ENCODE peak calls at places on chromosomes 4 and X, in nine cellular contexts. T is transverse colon, V is heart left ventricle, L is suprapubic skin, W is endothelial cell of umbilical vein, D is body of pancreas, R is HCT116, Y is uterus, I is tibial nerve. G is an unnamed sample.

GRCh38 chr4:147367841-147368385 is 113.0 kb upstream of the EDNRA start:
- DNase-seq in D (no peak), I (no peak), L (no peak), V (no peak), R (no peak), T (no peak), Y (no peak), W (no peak), G (no peak)

GRCh38 chr4:6360385-6360784 is 90.7 kb downstream of the WFS1 start:
- DNase-seq in T (no peak), Y (no peak), R (no peak), L (no peak), W (no peak), I (no peak), V (no peak), D (no peak), G (no peak)

GRCh38 chrX:3743821-3744439 is 30.5 kb upstream of the PRKX start:
- DNase-seq in D (no peak), R (no peak), L (no peak), V (no peak), I (no peak), Y (no peak), T (peak), W (no peak), G (no peak)

GRCh38 chr4:128636906-128637305 is 172.6 kb upstream of the JADE1 start:
- DNase-seq in R (no peak), T (no peak), Y (no peak), V (no peak), I (no peak), D (no peak), W (no peak), L (no peak), G (no peak)

GRCh38 chrX:131607796-131608369 is 64.0 kb downstream of the OR13H1 start:
- DNase-seq in W (no peak), Y (no peak), R (no peak), L (no peak), D (no peak), I (no peak), T (no peak), V (no peak), G (no peak)

GRCh38 chr4:65943076-65943475 is 272.8 kb upstream of the EPHA5 start:
- DNase-seq in D (no peak), Y (no peak), W (peak), I (no peak), V (no peak), R (no peak), L (no peak), T (no peak), G (no peak)

GRCh38 chrX:626745-627509 is 3.7 kb upstream of the SHOX start:
- DNase-seq in R (no peak), Y (no peak), V (no peak), T (no peak), L (no peak), I (no peak), W (no peak), D (no peak), G (no peak)

GRCh38 chr4:1612278-1613098 is 71.6 kb downstream of the FAM53A start:
- DNase-seq in V (peak), Y (no peak), D (no peak), W (no peak), I (no peak), L (peak), R (no peak), T (no peak), G (no peak)

GRCh38 chrX:150199181-150199580 is 163.9 kb upstream of the MAMLD1 start:
- DNase-seq in W (no peak), Y (no peak), I (no peak), V (no peak), T (no peak), L (no peak), R (no peak), D (no peak), G (no peak)

GRCh38 chr4:111433436-111433835 is 711.8 kb upstream of the FAM241A start:
- DNase-seq in W (no peak), T (no peak), Y (no peak), R (no peak), D (no peak), L (no peak), V (no peak), I (no peak), G (no peak)

GRCh38 chrX:40960041-40960440 is 125.2 kb upstream of the USP9X start:
- DNase-seq in L (no peak), I (no peak), D (no peak), V (no peak), Y (no peak), R (no peak), W (no peak), T (no peak), G (no peak)

GRCh38 chr4:137608085-137608484 is 75.8 kb upstream of the PCDH18 start:
- DNase-seq in D (no peak), Y (no peak), L (no peak), R (no peak), W (no peak), V (peak), T (no peak), I (no peak), G (no peak)

GRCh38 chr4:149409186-149410056 is 406.2 kb downstream of the IQCM start:
- DNase-seq in W (no peak), T (no peak), R (peak), L (peak), I (no peak), V (peak), D (no peak), Y (no peak), G (no peak)

GRCh38 chrX:20527458-20528099 is 260.9 kb upstream of the RPS6KA3 start:
- DNase-seq in T (no peak), Y (peak), R (no peak), I (no peak), W (peak), D (peak), V (peak), L (no peak), G (peak)

GRCh38 chrX:51395807-51396728 is 63.4 kb downstream of the NUDT10 start:
- DNase-seq in R (no peak), Y (peak), L (no peak), W (no peak), D (peak), T (no peak), I (no peak), V (peak), G (peak)
- H3K4me3 ChIP-seq in R (no peak), Y (peak), L (peak), W (no peak), D (peak), T (peak), I (peak), V (peak), G (peak)

GRCh38 chr4:139301821-139302611 is at the start of gene NDUFC1:
- DNase-seq in L (peak), T (peak), V (peak), I (no peak), W (peak), R (no peak), D (peak), Y (peak), G (peak)
- TF ChIP-seq POLR2A in L (peak), T (peak), V (no peak), I (peak), W (peak), R (peak), D (peak), Y (no peak), G (no peak)

GRCh38 chrX:43333543-43333942 is 322.6 kb upstream of the MAOA start:
- DNase-seq in Y (no peak), T (no peak), R (no peak), W (peak), V (no peak), D (no peak), I (no peak), L (no peak), G (no peak)
- TF ChIP-seq CTCF in Y (no peak), T (peak), R (no peak), W (no peak), V (no peak), D (no peak), I (no peak), L (no peak), G (no peak)

GRCh38 chrX:8946488-8947050 is 87.4 kb downstream of the FAM9B start:
- DNase-seq in D (no peak), V (no peak), W (no peak), L (no peak), Y (no peak), R (no peak), T (no peak), I (no peak), G (no peak)
- H3K4me3 ChIP-seq in D (no peak), V (no peak), W (no peak), L (no peak), Y (no peak), R (no peak), T (no peak), I (no peak), G (no peak)

GRCh38 chr4:40475609-40476008 is 140.5 kb downstream of the CHRNA9 start:
- DNase-seq in Y (no peak), V (no peak), D (peak), L (no peak), T (peak), W (no peak), I (no peak), R (no peak), G (no peak)

GRCh38 chr4:40479378-40479777 is 144.2 kb downstream of the CHRNA9 start:
- DNase-seq in T (no peak), Y (no peak), W (no peak), L (no peak), D (no peak), V (no peak), R (no peak), I (no peak), G (no peak)

GRCh38 chr4:40471923-40472322 is 136.8 kb downstream of the CHRNA9 start:
- DNase-seq in R (no peak), D (no peak), T (no peak), I (no peak), V (no peak), W (no peak), L (no peak), Y (no peak), G (no peak)

GRCh38 chr4:40478215-40478614 is 143.1 kb downstream of the CHRNA9 start:
- DNase-seq in V (no peak), W (no peak), Y (no peak), R (no peak), T (no peak), I (no peak), L (no peak), D (no peak), G (no peak)

DNA sequence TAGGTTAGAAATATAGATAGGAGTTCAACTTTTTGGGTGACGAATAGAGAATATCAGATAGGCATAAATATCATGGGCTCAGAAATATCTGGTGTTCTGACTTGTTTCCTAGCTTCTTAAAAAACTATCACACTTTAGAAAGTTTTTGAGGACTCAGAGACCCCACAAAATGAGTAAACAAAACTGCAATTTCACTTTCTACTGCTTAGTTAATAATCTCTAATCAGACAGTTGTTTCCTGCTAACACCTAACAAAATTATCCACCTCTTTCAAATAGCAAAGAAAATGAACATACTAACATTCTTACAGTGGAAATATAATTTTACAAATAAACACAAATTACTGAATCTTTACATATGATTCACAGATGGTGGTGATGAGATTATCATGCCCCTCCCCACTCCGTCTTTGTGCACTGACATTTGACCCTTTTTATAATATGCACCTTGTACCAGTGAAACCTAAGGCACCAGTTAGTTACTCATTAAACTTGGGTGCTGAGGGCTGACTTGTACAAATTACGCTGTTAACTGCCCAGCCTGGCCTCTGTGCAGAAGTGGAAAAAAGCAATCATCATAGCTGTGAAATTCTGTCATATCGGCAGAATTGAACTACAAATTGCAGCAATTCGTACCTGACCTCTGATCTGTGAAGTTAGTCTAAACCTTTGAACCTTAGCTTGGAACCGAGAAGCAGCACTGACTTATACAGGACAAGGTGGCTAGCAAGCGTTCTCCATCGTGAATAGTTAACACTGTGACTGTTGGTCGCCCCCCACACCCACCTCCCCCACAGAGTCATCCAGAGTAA is 138.7 kb downstream of the CHRNA9 start:
- DNase-seq in R (no peak), Y (no peak), V (no peak), I (no peak), T (peak), W (no peak), D (peak), L (no peak), G (no peak)
- TF ChIP-seq POLR2A in R (no peak), Y (no peak), V (no peak), I (no peak), T (peak), W (no peak), D (peak), L (no peak), G (no peak)

DNA sequence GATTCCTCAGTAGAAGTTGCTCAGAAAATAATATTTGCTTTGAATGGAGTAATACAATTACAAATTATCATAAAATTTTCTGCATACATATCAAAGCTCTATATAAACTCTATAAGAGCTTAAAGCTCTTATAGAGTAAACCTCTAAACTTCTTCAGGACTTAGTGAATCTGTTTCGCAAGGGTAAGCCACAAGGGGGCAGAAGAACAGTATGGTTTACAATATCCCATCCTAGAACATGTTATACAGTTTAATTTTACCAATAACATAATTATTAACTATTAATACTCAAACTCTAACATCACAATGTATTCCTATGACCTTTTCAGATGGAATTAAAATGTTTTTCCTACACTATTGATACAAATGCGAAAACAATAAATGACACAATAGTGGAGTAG is 33.8 kb upstream of the SPANXN1 start:
- DNase-seq in R (no peak), L (no peak), V (no peak), W (no peak), D (peak), T (no peak), I (no peak), Y (no peak), G (no peak)
- TF ChIP-seq CTCF in R (no peak), L (no peak), V (no peak), W (no peak), D (peak), T (no peak), I (no peak), Y (no peak), G (no peak)